ENCODE peak calls at places on chromosomes 6 and 20, in ten cellular contexts. I, W, H, R, U, A, Q, T, J and P are unnamed samples.
A peak's percentile ranks its signal among the peaks of the same experiment; 100 is the strongest.

GRCh38 chr6:97586344-97586743 is 303.3 kb upstream of the MMS22L start:
- DNase-seq in I (no peak), H (no peak), J (peak; percentile 9), T (peak; percentile 27), W (peak; percentile 14), A (no peak), Q (peak; percentile 58), U (peak; percentile 3), R (no peak), P (no peak)

GRCh38 chr20:57856658-57857057 is 146.8 kb upstream of the PMEPA1 start:
- DNase-seq in U (no peak), I (no peak), Q (peak; percentile 6), T (no peak), J (no peak), R (no peak), W (no peak), A (no peak), H (no peak), P (no peak)

GRCh38 chr6:21826031-21826430 is 232.5 kb downstream of the SOX4 start:
- DNase-seq in W (no peak), H (no peak), U (no peak), J (no peak), I (peak; percentile 38), T (peak; percentile 40), A (no peak), Q (peak; percentile 84), R (no peak), P (no peak)

GRCh38 chr20:13021205-13021970 is 12.6 kb downstream of the SPTLC3 start:
- DNase-seq in U (no peak), A (no peak), H (no peak), I (no peak), T (no peak), Q (no peak), R (no peak), J (no peak), W (no peak), P (no peak)

GRCh38 chr6:55953384-55953783 is 78.0 kb upstream of the BMP5 start:
- DNase-seq in T (no peak), A (no peak), H (no peak), J (no peak), I (no peak), Q (no peak), W (peak; percentile 61), U (peak; percentile 82), R (no peak), P (no peak)

GRCh38 chr6:150395388-150396009 is 26.7 kb downstream of the IYD start:
- DNase-seq in H (peak; percentile 77), W (peak; percentile 75), R (no peak), A (no peak), T (peak; percentile 75), I (peak; percentile 63), Q (peak; percentile 86), U (peak; percentile 58), J (peak; percentile 72), P (peak; percentile 28)

GRCh38 chr6:159062564-159062945 is 17.8 kb upstream of the TAGAP start:
- DNase-seq in A (no peak), W (no peak), U (no peak), Q (peak; percentile 8), I (no peak), R (no peak), H (no peak), J (no peak), T (no peak), P (no peak)

GRCh38 chr6:356828-357251 is 34.7 kb upstream of the IRF4 start:
- DNase-seq in Q (no peak), R (no peak), W (no peak), U (no peak), T (no peak), I (no peak), J (no peak), A (no peak), H (no peak), P (no peak)

GRCh38 chr6:15511248-15512125 is 151.3 kb downstream of the DTNBP1 start:
- DNase-seq in A (no peak), T (no peak), U (no peak), J (no peak), I (no peak), W (no peak), Q (no peak), H (no peak), R (no peak), P (no peak)

GRCh38 chr6:3616565-3617176 is 134.8 kb downstream of the PXDC1 start:
- DNase-seq in T (no peak), I (no peak), A (no peak), U (no peak), Q (peak; percentile 40), H (no peak), W (no peak), J (no peak), R (no peak), P (no peak)

GRCh38 chr6:166598441-166599138 is 12.1 kb upstream of the RAMACL start:
- DNase-seq in T (no peak), H (no peak), A (no peak), U (peak; percentile 97), I (no peak), W (peak; percentile 91), R (no peak), J (peak; percentile 7), Q (peak; percentile 29), P (no peak)

GRCh38 chr6:32819729-32820128 is 2.9 kb upstream of the HLA-DOB start:
- DNase-seq in T (no peak), U (peak; percentile 94), W (peak; percentile 87), H (no peak), J (no peak), I (no peak), R (no peak), A (no peak), Q (no peak), P (no peak)

GRCh38 chr20:43022081-43022480 is 167.6 kb downstream of the PTPRT start:
- DNase-seq in W (no peak), R (no peak), J (no peak), A (no peak), U (no peak), T (no peak), Q (no peak), H (no peak), I (no peak), P (no peak)

GRCh38 chr20:20856306-20856705 is 143.9 kb upstream of the RALGAPA2 start:
- DNase-seq in U (no peak), T (no peak), R (no peak), A (no peak), H (no peak), Q (no peak), W (no peak), J (no peak), I (no peak), P (no peak)

GRCh38 chr6:11918021-11918738 is 93.9 kb upstream of the HIVEP1 start:
- DNase-seq in A (no peak), I (no peak), T (no peak), W (no peak), U (peak; percentile 71), R (no peak), J (no peak), H (no peak), Q (no peak), P (no peak)

GRCh38 chr6:140105857-140106256 is 731.4 kb upstream of the CITED2 start:
- DNase-seq in H (peak; percentile 49), Q (peak; percentile 74), W (peak; percentile 29), T (peak; percentile 20), I (peak; percentile 20), R (no peak), A (no peak), U (peak; percentile 29), J (no peak), P (no peak)

GRCh38 chr6:132995432-132995831 is 181.1 kb downstream of the RPS12 start:
- DNase-seq in U (no peak), Q (no peak), J (no peak), A (no peak), I (no peak), R (no peak), H (no peak), T (no peak), W (peak; percentile 11), P (no peak)

GRCh38 chr6:53395986-53396385 is 47.2 kb upstream of the ELOVL5 start:
- DNase-seq in I (no peak), J (no peak), A (no peak), H (no peak), R (no peak), U (no peak), Q (no peak), T (no peak), W (no peak), P (no peak)

GRCh38 chr20:51542033-51542893 is at the start of gene NFATC2:
- DNase-seq in J (peak; percentile 64), Q (peak; percentile 83), A (no peak), R (no peak), I (peak; percentile 59), U (no peak), T (peak; percentile 96), W (no peak), H (peak; percentile 66), P (no peak)

GRCh38 chr6:139161817-139162284 is 27.0 kb downstream of the HECA start:
- DNase-seq in U (no peak), W (no peak), H (no peak), R (peak; percentile 24), A (no peak), T (no peak), Q (no peak), I (no peak), J (no peak), P (no peak)

GRCh38 chr6:143150291-143150690 is 89.6 kb downstream of the AIG1 start:
- DNase-seq in W (no peak), T (no peak), H (no peak), J (no peak), I (no peak), Q (no peak), U (peak; percentile 29), A (no peak), R (no peak), P (no peak)

GRCh38 chr20:12464036-12464435 is 544.7 kb upstream of the SPTLC3 start:
- DNase-seq in J (no peak), A (no peak), I (no peak), W (no peak), R (no peak), Q (no peak), U (no peak), T (no peak), H (no peak), P (no peak)

GRCh38 chr6:93829009-93829408 is 409.6 kb upstream of the EPHA7 start:
- DNase-seq in J (no peak), Q (no peak), A (no peak), T (no peak), U (no peak), R (no peak), H (no peak), W (no peak), I (no peak), P (no peak)